ENCODE peak calls at places on chromosomes 3 and 15, in four cellular contexts. U is fibroblast of lung; R is GM23338; X is CD8-positive, alpha-beta T cell. C is an unnamed sample.

GRCh38 chr15:85642693-85643058 is 152.0 kb downstream of the KLHL25 start:
- DNase-seq in U (peak; percentile 77), R (no peak), X (no peak), C (peak; percentile 83)

GRCh38 chr3:56800373-56801150 is 1.2 kb downstream of the ARHGEF3 start:
- DNase-seq in U (no peak), R (no peak), X (peak; percentile 59), C (no peak)

GRCh38 chr3:29186982-29187718 is 93.7 kb upstream of the RBMS3 start:
- DNase-seq in U (peak; percentile 55), R (no peak), X (no peak), C (no peak)

GRCh38 chr3:155643581-155644165 is 101.2 kb downstream of the PLCH1 start:
- DNase-seq in U (no peak), R (no peak), X (no peak), C (no peak)

GRCh38 chr3:47974974-47975470 is 41.2 kb downstream of the MAP4 start:
- DNase-seq in U (no peak), R (no peak), X (no peak), C (no peak)

GRCh38 chr3:98577178-98577895 is 16.1 kb downstream of the CPOX start:
- DNase-seq in U (peak; percentile 19), R (no peak), X (no peak), C (no peak)

GRCh38 chr15:68623301-68623892 is 44.6 kb downstream of the CORO2B start:
- DNase-seq in U (peak; percentile 85), R (no peak), X (no peak), C (no peak)

GRCh38 chr3:190345027-190345821 is 23.0 kb upstream of the CLDN1 start:
- DNase-seq in U (peak; percentile 75), R (peak; percentile 13), X (no peak), C (no peak)

GRCh38 chr15:40776537-40777141 is 6.9 kb downstream of the C15orf62 start:
- DNase-seq in U (peak; percentile 54), R (no peak), X (no peak), C (no peak)

GRCh38 chr3:155233213-155233612 is 60.3 kb downstream of the STRIT1 start:
- DNase-seq in U (peak; percentile 91), R (no peak), X (no peak), C (peak; percentile 87)

GRCh38 chr3:127720161-127720823 is 47.5 kb downstream of the ABTB1 start:
- DNase-seq in U (no peak), R (no peak), X (no peak), C (no peak)
- H3K4me3 ChIP-seq in U (no peak overlapping the region), R (no peak overlapping the region), X (no peak overlapping the region), C (no peak overlapping the region)

DNA sequence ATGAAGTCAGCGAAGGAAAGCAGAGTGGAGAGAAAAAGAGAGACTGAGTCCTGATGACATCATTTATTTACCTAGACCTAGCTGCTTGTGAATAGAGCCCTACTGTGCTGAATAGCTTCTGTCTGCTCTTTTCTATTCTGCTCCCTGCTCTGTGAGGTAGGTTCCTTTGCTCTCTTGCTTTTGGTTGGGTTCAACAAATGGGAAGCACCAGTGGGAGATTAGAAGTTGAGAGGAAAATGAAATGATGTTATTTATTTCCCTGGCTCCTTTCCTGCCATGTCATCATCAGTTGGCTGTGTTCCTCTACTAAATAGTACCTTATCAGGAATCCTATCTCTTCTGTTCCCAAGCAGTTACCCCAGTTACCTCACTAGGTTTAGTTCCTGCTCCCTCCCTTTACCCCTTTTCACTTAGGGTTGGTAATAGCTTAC is 23.5 kb downstream of the DTWD1 start:
- DNase-seq in U (no peak), R (peak; percentile 21), X (no peak), C (no peak)
- H3K27ac ChIP-seq in U (no peak overlapping the region), R (no peak overlapping the region), X (no peak overlapping the region), C (peak overlapping the region; percentile 9)

DNA sequence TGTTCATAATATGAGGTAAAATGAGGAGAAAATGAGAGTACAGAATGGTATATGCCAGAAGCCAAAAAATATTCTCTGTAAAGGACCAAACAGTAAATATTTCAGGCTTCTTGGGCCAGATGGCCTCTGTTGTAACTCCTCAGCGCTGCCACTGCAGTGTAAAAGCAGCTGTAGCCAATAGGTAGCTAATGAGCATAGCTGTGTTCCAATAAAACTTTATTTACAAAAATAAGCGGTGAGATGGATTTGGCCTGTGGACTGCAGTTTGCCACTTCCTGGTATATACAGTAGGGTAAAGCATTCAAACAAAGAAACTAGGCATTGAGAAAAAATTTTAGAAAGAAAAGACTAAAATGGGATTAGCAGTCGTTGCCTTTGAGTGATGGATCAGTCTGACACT is 51.5 kb downstream of the BFSP2 start:
- DNase-seq in U (no peak), R (no peak), X (no peak), C (no peak)
- TF ChIP-seq CTCF in U (no peak), R (no peak), X (no peak), C (no peak)

GRCh38 chr15:98666841-98667240 is 18.5 kb downstream of the IGF1R start:
- DNase-seq in U (no peak), R (no peak), X (no peak), C (no peak)

GRCh38 chr15:98667521-98668179 is 19.3 kb downstream of the IGF1R start:
- DNase-seq in U (no peak), R (peak; percentile 59), X (no peak), C (no peak)

GRCh38 chr15:98669638-98670037 is 21.3 kb downstream of the IGF1R start:
- DNase-seq in U (no peak), R (no peak), X (no peak), C (no peak)

GRCh38 chr15:98666441-98666840 is 18.1 kb downstream of the IGF1R start:
- DNase-seq in U (no peak), R (no peak), X (no peak), C (no peak)

DNA sequence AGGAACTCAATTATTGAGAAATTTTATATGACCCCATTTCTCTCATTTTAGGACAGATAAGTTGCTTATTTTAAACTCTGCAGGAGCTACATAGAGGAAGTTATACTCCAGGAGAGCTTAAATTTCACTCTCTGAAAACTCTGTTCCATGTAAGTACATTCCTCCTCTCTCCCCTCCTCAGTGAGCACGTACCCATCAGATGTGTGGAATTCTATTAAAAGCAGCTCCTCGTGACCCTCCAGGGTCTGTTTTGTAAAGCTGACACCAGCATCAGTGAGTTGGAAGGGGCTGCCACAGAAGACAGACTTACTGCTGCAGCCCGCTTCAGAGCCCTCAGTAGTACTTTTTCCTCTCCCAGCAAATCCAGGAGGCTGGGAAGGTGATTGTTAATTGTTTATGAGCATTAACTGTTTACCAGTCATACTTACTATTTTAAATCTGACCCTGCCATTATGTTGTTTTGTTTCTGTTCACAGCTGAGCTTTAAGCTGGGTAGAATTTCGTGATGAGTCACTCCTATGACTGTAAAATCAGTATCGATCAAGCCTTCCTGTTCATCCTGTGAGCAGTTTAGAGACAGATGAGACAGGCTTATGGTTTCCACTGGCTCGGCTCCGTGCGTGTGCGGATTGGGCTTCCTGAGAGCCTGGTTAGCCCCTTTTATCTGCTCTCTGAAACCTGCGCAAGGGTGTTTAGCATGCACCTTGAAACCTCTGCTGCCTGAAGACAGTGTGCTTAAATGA is 20.4 kb downstream of the IGF1R start:
- DNase-seq in U (peak; percentile 62), R (no peak), X (no peak), C (no peak)
- H3K4me3 ChIP-seq in U (no peak overlapping the region), R (no peak overlapping the region), X (no peak overlapping the region), C (peak overlapping the region; percentile 39)

GRCh38 chr15:33107950-33108349 is 86.6 kb downstream of the FMN1 start:
- DNase-seq in U (peak; percentile 35), R (no peak), X (no peak), C (no peak)
- H3K27ac ChIP-seq in U (no peak overlapping the region), R (no peak overlapping the region), X (no peak overlapping the region), C (no peak overlapping the region)

DNA sequence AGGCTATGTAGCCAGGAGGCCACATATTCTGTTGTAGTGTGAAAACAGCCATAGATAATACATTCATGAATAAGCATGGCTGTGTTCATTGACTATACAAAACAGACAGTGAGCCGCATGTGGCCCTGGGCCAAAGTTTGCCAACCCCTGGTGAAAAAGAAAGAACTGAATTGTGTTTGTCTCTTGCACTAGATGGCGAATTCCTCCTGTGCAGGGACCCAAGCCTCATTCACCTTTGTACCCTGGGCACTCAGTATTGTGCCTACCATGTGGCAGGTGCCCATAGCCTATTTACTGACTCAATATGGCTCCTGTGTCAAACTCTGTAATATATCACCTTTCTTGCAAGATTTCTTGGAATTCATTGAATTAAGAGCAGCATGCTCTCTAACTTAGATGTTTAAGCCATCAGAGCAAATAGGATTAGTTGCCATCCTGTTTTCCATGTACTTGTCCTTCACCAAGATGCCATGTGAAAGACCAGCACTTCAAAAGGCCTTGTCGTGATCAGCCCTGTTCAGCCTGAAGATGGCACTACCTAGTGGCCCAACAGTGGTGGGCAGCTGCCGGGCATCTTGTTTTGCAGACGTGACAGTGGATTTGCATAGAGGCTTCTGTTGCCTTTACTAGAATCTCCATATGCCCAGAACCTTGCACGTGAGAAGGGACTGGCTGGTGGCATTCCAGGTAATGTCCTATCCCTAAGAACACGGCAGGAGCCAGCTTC is 50.9 kb upstream of the CMTM7 start:
- DNase-seq in U (no peak), R (no peak), X (no peak), C (no peak)
- TF ChIP-seq CTCF in U (no peak), R (no peak), X (no peak), C (no peak)

GRCh38 chr3:50267280-50267913 is 1.6 kb upstream of the SEMA3B start:
- DNase-seq in U (no peak), R (peak; percentile 57), X (no peak), C (peak; percentile 87)

GRCh38 chr3:50264964-50265485 is 3.9 kb upstream of the SEMA3B start:
- DNase-seq in U (no peak), R (peak; percentile 96), X (no peak), C (no peak)

GRCh38 chr3:50265988-50266387 is 3.0 kb upstream of the SEMA3B start:
- DNase-seq in U (no peak), R (no peak), X (no peak), C (no peak)

GRCh38 chr3:50268276-50268675 is 671 bp upstream of the SEMA3B start:
- DNase-seq in U (no peak), R (no peak), X (no peak), C (no peak)

GRCh38 chr3:50266808-50267207 is 2.1 kb upstream of the SEMA3B start:
- DNase-seq in U (no peak), R (no peak), X (no peak), C (no peak)
- H3K4me3 ChIP-seq in U (peak overlapping the region; percentile 53), R (peak overlapping the region; percentile 20), X (no peak overlapping the region), C (peak overlapping the region; percentile 74)

DNA sequence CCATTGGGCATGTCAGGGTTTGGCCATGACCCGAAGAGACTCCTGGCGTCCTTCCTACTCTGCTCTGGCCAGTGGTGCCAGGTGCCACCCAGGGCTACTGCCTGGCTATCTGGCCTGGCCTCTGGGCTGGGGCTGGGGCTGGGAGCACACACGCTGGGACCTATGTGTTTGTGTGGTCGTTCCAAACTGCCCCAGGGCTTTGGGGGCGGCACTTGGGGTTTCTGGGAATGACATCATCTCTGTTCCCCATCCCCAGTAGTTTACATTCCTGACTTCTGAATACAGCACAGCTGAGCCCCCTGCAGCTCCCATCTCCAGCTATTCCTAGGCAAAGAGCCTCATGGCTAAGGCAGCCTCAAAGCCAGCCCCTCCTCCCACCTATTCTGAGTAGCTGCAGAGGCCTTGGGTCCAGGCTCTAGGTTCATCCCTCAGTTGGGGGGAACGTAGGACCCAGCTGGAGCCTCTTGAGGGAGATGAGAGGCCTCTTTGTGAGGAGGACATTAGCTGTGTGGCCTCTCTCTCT is 24.3 kb downstream of the PLEKHO2 start:
- DNase-seq in U (peak; percentile 97), R (peak; percentile 82), X (no peak), C (no peak)
- H3K27ac ChIP-seq in U (peak overlapping the region; percentile 76), R (peak overlapping the region; percentile 80), X (no peak overlapping the region), C (no peak overlapping the region)

C was measured in coronary artery.